ENCODE peak calls at places on chromosomes 16 and 17, in five cellular contexts. One of them, this sample, is unnamed.

GRCh38 chr16:46753015-46753414 is 4.9 kb upstream of the MYLK3 start:
- DNase-seq in body of pancreas: no peak
- DNase-seq in stimulated activated CD8-positive, alpha-beta memory T cell treated with anti-CD3 and anti-CD28 coated beads, Interleukin-2, amount 100 ng/mL, for 1 hour: no peak
- DNase-seq in kidney tubule cell: no peak
- DNase-seq in stimulated activated CD4-positive, alpha-beta T cell treated with anti-CD3 and anti-CD28 coated beads, Interleukin-4, amount 100 ng/mL, for 1 hour: no peak
- DNase-seq in this sample: no peak

GRCh38 chr17:66032082-66032712 is 159.7 kb downstream of the CEP112 start:
- DNase-seq in kidney tubule cell: no peak
- DNase-seq in stimulated activated CD8-positive, alpha-beta memory T cell treated with anti-CD3 and anti-CD28 coated beads, Interleukin-2, amount 100 ng/mL, for 1 hour: no peak
- DNase-seq in stimulated activated CD4-positive, alpha-beta T cell treated with anti-CD3 and anti-CD28 coated beads, Interleukin-4, amount 100 ng/mL, for 1 hour: no peak
- DNase-seq in body of pancreas: no peak
- DNase-seq in this sample: no peak

GRCh38 chr17:77889135-77889505 is 69.4 kb upstream of the TNRC6C start:
- DNase-seq in stimulated activated CD8-positive, alpha-beta memory T cell treated with anti-CD3 and anti-CD28 coated beads, Interleukin-2, amount 100 ng/mL, for 1 hour: no peak
- DNase-seq in body of pancreas: no peak
- DNase-seq in stimulated activated CD4-positive, alpha-beta T cell treated with anti-CD3 and anti-CD28 coated beads, Interleukin-4, amount 100 ng/mL, for 1 hour: no peak
- DNase-seq in kidney tubule cell: no peak
- DNase-seq in this sample: no peak

GRCh38 chr17:74018116-74018515 is 185.4 kb upstream of the RPL38 start:
- DNase-seq in stimulated activated CD4-positive, alpha-beta T cell treated with anti-CD3 and anti-CD28 coated beads, Interleukin-4, amount 100 ng/mL, for 1 hour: no peak
- DNase-seq in stimulated activated CD8-positive, alpha-beta memory T cell treated with anti-CD3 and anti-CD28 coated beads, Interleukin-2, amount 100 ng/mL, for 1 hour: no peak
- DNase-seq in kidney tubule cell: no peak
- DNase-seq in body of pancreas: no peak
- DNase-seq in this sample: no peak

GRCh38 chr16:55478827-55479559 is at the start of gene MMP2:
- DNase-seq in kidney tubule cell: peak
- DNase-seq in body of pancreas: peak
- DNase-seq in stimulated activated CD4-positive, alpha-beta T cell treated with anti-CD3 and anti-CD28 coated beads, Interleukin-4, amount 100 ng/mL, for 1 hour: no peak
- DNase-seq in stimulated activated CD8-positive, alpha-beta memory T cell treated with anti-CD3 and anti-CD28 coated beads, Interleukin-2, amount 100 ng/mL, for 1 hour: no peak
- DNase-seq in this sample: no peak

GRCh38 chr17:27226611-27227234 is 67.2 kb upstream of the WSB1 start:
- DNase-seq in body of pancreas: peak
- DNase-seq in stimulated activated CD4-positive, alpha-beta T cell treated with anti-CD3 and anti-CD28 coated beads, Interleukin-4, amount 100 ng/mL, for 1 hour: no peak
- DNase-seq in kidney tubule cell: peak
- DNase-seq in stimulated activated CD8-positive, alpha-beta memory T cell treated with anti-CD3 and anti-CD28 coated beads, Interleukin-2, amount 100 ng/mL, for 1 hour: no peak
- DNase-seq in this sample: no peak

GRCh38 chr16:82016964-82017363 is 5.7 kb upstream of the SDR42E1 start:
- DNase-seq in stimulated activated CD4-positive, alpha-beta T cell treated with anti-CD3 and anti-CD28 coated beads, Interleukin-4, amount 100 ng/mL, for 1 hour: no peak
- DNase-seq in body of pancreas: no peak
- DNase-seq in kidney tubule cell: no peak
- DNase-seq in stimulated activated CD8-positive, alpha-beta memory T cell treated with anti-CD3 and anti-CD28 coated beads, Interleukin-2, amount 100 ng/mL, for 1 hour: no peak
- DNase-seq in this sample: no peak

GRCh38 chr17:42679492-42680330 is 1.9 kb downstream of the CCR10 start:
- DNase-seq in stimulated activated CD4-positive, alpha-beta T cell treated with anti-CD3 and anti-CD28 coated beads, Interleukin-4, amount 100 ng/mL, for 1 hour: peak
- DNase-seq in stimulated activated CD8-positive, alpha-beta memory T cell treated with anti-CD3 and anti-CD28 coated beads, Interleukin-2, amount 100 ng/mL, for 1 hour: peak
- DNase-seq in body of pancreas: peak
- DNase-seq in kidney tubule cell: peak
- DNase-seq in this sample: peak

GRCh38 chr16:85757341-85757822 is 6.5 kb upstream of the C16orf74 start:
- DNase-seq in body of pancreas: no peak
- DNase-seq in kidney tubule cell: peak
- DNase-seq in stimulated activated CD4-positive, alpha-beta T cell treated with anti-CD3 and anti-CD28 coated beads, Interleukin-4, amount 100 ng/mL, for 1 hour: no peak
- DNase-seq in stimulated activated CD8-positive, alpha-beta memory T cell treated with anti-CD3 and anti-CD28 coated beads, Interleukin-2, amount 100 ng/mL, for 1 hour: no peak
- DNase-seq in this sample: no peak

GRCh38 chr17:17507465-17508011 is 11.3 kb upstream of the RASD1 start:
- DNase-seq in stimulated activated CD4-positive, alpha-beta T cell treated with anti-CD3 and anti-CD28 coated beads, Interleukin-4, amount 100 ng/mL, for 1 hour: no peak
- DNase-seq in stimulated activated CD8-positive, alpha-beta memory T cell treated with anti-CD3 and anti-CD28 coated beads, Interleukin-2, amount 100 ng/mL, for 1 hour: no peak
- DNase-seq in kidney tubule cell: no peak
- DNase-seq in body of pancreas: no peak
- DNase-seq in this sample: no peak

GRCh38 chr16:57115148-57115503 is 22.7 kb downstream of the CPNE2 start:
- DNase-seq in stimulated activated CD4-positive, alpha-beta T cell treated with anti-CD3 and anti-CD28 coated beads, Interleukin-4, amount 100 ng/mL, for 1 hour: no peak
- DNase-seq in kidney tubule cell: no peak
- DNase-seq in stimulated activated CD8-positive, alpha-beta memory T cell treated with anti-CD3 and anti-CD28 coated beads, Interleukin-2, amount 100 ng/mL, for 1 hour: no peak
- DNase-seq in body of pancreas: no peak
- DNase-seq in this sample: no peak

GRCh38 chr16:82045471-82046178 is 10.6 kb downstream of the HSD17B2 start:
- DNase-seq in stimulated activated CD8-positive, alpha-beta memory T cell treated with anti-CD3 and anti-CD28 coated beads, Interleukin-2, amount 100 ng/mL, for 1 hour: no peak
- DNase-seq in kidney tubule cell: no peak
- DNase-seq in body of pancreas: no peak
- DNase-seq in stimulated activated CD4-positive, alpha-beta T cell treated with anti-CD3 and anti-CD28 coated beads, Interleukin-4, amount 100 ng/mL, for 1 hour: no peak
- DNase-seq in this sample: no peak

This sample was measured in activated B cell treated with CpG ODN at 0.5 μM for 24 hours.